ENCODE peak calls at places on chromosomes 4 and X, in seven cellular contexts. J is AG10803; L is left lung; W is EH; A is T-helper 22 cell; D is neural crest cell; T is stimulated activated CD4-positive, alpha-beta T cell treated with anti-CD3 and anti-CD28 coated beads, TNF-alpha, amount 100 ng/mL, for 1 hour. X is an unnamed sample.

GRCh38 chr4:78057135-78057599 is at the start of gene FRAS1:
- DNase-seq in J (peak), A (no peak), D (peak), L (peak), T (no peak), W (peak), X (no peak)

GRCh38 chrX:74015379-74016019 is 288.5 kb upstream of the ZCCHC13 start:
- DNase-seq in T (peak), W (peak), A (peak), L (no peak), J (peak), D (peak), X (peak)

GRCh38 chr4:5998333-5998936 is 19.8 kb downstream of the C4orf50 start:
- DNase-seq in L (peak), W (peak), T (no peak), J (peak), D (peak), A (peak), X (peak)

GRCh38 chr4:38025665-38026064 is 65.5 kb downstream of the PTTG2 start:
- DNase-seq in D (no peak), J (no peak), T (no peak), W (no peak), A (no peak), L (no peak), X (no peak)

GRCh38 chrX:8005678-8006347 is 78.6 kb upstream of the PNPLA4 start:
- DNase-seq in J (no peak), A (no peak), W (no peak), D (no peak), T (no peak), L (no peak), X (no peak)

GRCh38 chr4:151408630-151409469 is at the start of gene FHIP1A:
- DNase-seq in L (peak), A (peak), T (peak), W (peak), J (peak), D (peak), X (peak)

GRCh38 chr4:148126825-148127224 is 315.4 kb downstream of the NR3C2 start:
- DNase-seq in A (no peak), J (peak), W (no peak), L (no peak), D (no peak), T (no peak), X (no peak)

GRCh38 chr4:152634110-152634760 is 45.6 kb downstream of the TMEM154 start:
- DNase-seq in J (peak), T (no peak), A (no peak), L (no peak), W (no peak), D (no peak), X (no peak)

GRCh38 chr4:25095756-25096552 is 64.3 kb downstream of the SEPSECS start:
- DNase-seq in W (no peak), T (no peak), D (no peak), L (no peak), A (no peak), J (no peak), X (no peak)

GRCh38 chrX:10006770-10007169 is 39.6 kb downstream of the CLDN34 start:
- DNase-seq in L (no peak), A (no peak), J (no peak), T (no peak), D (no peak), W (no peak), X (no peak)

GRCh38 chrX:14026121-14026520 is 3.6 kb downstream of the GEMIN8 start:
- DNase-seq in T (no peak), L (no peak), W (no peak), J (no peak), D (peak), A (no peak), X (no peak)

GRCh38 chr4:153488719-153489384 is 22.7 kb downstream of the TMEM131L start:
- DNase-seq in W (no peak), J (no peak), A (no peak), T (no peak), D (no peak), L (peak), X (no peak)

GRCh38 chrX:17022205-17022604 is 75.7 kb downstream of the REPS2 start:
- DNase-seq in L (no peak), W (peak), D (no peak), T (no peak), A (no peak), J (peak), X (no peak)

GRCh38 chr4:77327151-77327550 is 170.1 kb downstream of the CCNG2 start:
- DNase-seq in J (no peak), W (no peak), D (no peak), T (no peak), L (no peak), A (no peak), X (no peak)

GRCh38 chrX:137432609-137433008 is 133.3 kb upstream of the ZIC3 start:
- DNase-seq in A (no peak), W (no peak), D (no peak), T (no peak), L (no peak), J (no peak), X (no peak)

GRCh38 chr4:89254847-89255246 is 52.8 kb downstream of the GPRIN3 start:
- DNase-seq in T (no peak), L (no peak), A (no peak), J (peak), W (peak), D (peak), X (no peak)

GRCh38 chrX:124086411-124086810 is 124.9 kb downstream of the STAG2 start:
- DNase-seq in J (no peak), D (no peak), W (no peak), T (no peak), L (no peak), A (peak), X (no peak)

GRCh38 chrX:114798902-114799301 is 215.0 kb downstream of the HTR2C start:
- DNase-seq in L (no peak), W (peak), A (no peak), J (peak), D (no peak), T (no peak), X (no peak)

GRCh38 chr4:41611881-41612871 is 74.2 kb downstream of the LIMCH1 start:
- DNase-seq in T (no peak), J (peak), W (peak), L (no peak), D (peak), A (no peak), X (no peak)

GRCh38 chr4:2595436-2595835 is 59.0 kb downstream of the FAM193A start:
- DNase-seq in A (no peak), W (no peak), T (no peak), L (no peak), J (no peak), D (no peak), X (no peak)

GRCh38 chr4:144449623-144450022 is 196.3 kb upstream of the HHIP start:
- DNase-seq in W (peak), D (no peak), T (no peak), J (peak), A (no peak), L (no peak), X (no peak)

GRCh38 chrX:133973704-133974103 is 11.7 kb downstream of the GPC3 start:
- DNase-seq in J (no peak), L (no peak), T (no peak), D (no peak), A (no peak), W (no peak), X (no peak)

GRCh38 chr4:23999714-24000113 is 109.9 kb upstream of the PPARGC1A start:
- DNase-seq in A (no peak), W (peak), D (no peak), L (no peak), T (no peak), J (no peak), X (no peak)

GRCh38 chr4:40800064-40800463 is 50.3 kb downstream of the NSUN7 start:
- DNase-seq in W (no peak), D (no peak), T (no peak), A (no peak), L (no peak), J (no peak), X (no peak)

GRCh38 chr4:184792334-184792733 is 33.4 kb downstream of the ACSL1 start:
- DNase-seq in L (no peak), W (no peak), J (no peak), T (no peak), D (no peak), A (no peak), X (no peak)

GRCh38 chrX:45842207-45842900 is 641.7 kb upstream of the DIPK2B start:
- DNase-seq in L (no peak), J (peak), T (no peak), D (no peak), W (peak), A (no peak), X (no peak)

GRCh38 chr4:139247656-139248238 is 32.3 kb downstream of the MGARP start:
- DNase-seq in A (no peak), J (no peak), L (no peak), D (no peak), W (peak), T (no peak), X (no peak)

GRCh38 chrX:28847423-28847822 is 260.2 kb downstream of the IL1RAPL1 start:
- DNase-seq in W (no peak), J (no peak), T (no peak), D (peak), L (no peak), A (no peak), X (no peak)